ENCODE peak calls at places on chromosomes 4 and X, in four cellular contexts. B is nephron progenitor cell, H is fibroblast of pulmonary artery, P is fibroblast of the aortic adventitia. R is an unnamed sample.

GRCh38 chr4:891747-892146 is 40.4 kb downstream of the GAK start:
- DNase-seq in B (peak; percentile 32), H (peak; percentile 10), P (no peak), R (no peak)

GRCh38 chr4:159010563-159011260 is 92.2 kb upstream of the RAPGEF2 start:
- DNase-seq in P (peak; percentile 92), H (peak; percentile 87), B (no peak), R (no peak)

GRCh38 chr4:7390366-7390765 is 44.4 kb downstream of the PSAPL1 start:
- DNase-seq in B (no peak), P (no peak), H (no peak), R (no peak)

GRCh38 chrX:112961981-112962380 is 121.3 kb upstream of the AMOT start:
- DNase-seq in P (no peak), B (no peak), H (no peak), R (no peak)

GRCh38 chr4:187608001-187608421 is 387.6 kb upstream of the ZFP42 start:
- DNase-seq in H (peak; percentile 25), P (no peak), B (no peak), R (no peak)

GRCh38 chr4:95417531-95417930 is 131.2 kb downstream of the UNC5C start:
- DNase-seq in H (no peak), B (no peak), P (no peak), R (no peak)

GRCh38 chr4:149145803-149146202 is 669.8 kb downstream of the IQCM start:
- DNase-seq in B (no peak), H (no peak), P (no peak), R (no peak)

GRCh38 chr4:19399001-19399400 is 852.7 kb upstream of the SLIT2 start:
- DNase-seq in H (peak; percentile 22), B (no peak), P (peak; percentile 32), R (no peak)

GRCh38 chrX:108199691-108200090 is 108.1 kb downstream of the ATG4A start:
- DNase-seq in B (peak; percentile 52), P (peak; percentile 57), H (peak; percentile 59), R (peak; percentile 11)

GRCh38 chrX:102546818-102547493 is 30.4 kb upstream of the TMSB15A start:
- DNase-seq in H (no peak), B (no peak), P (no peak), R (no peak)

GRCh38 chrX:55710701-55711100 is 6.8 kb upstream of the RRAGB start:
- DNase-seq in H (peak; percentile 65), P (peak; percentile 67), B (no peak), R (no peak)

GRCh38 chr4:53365121-53365485 is 758 bp downstream of the SCFD2 start:
- DNase-seq in P (peak; percentile 23), H (peak; percentile 17), B (no peak), R (peak; percentile 24)

GRCh38 chr4:123248260-123248659 is 148.3 kb upstream of the SPRY1 start:
- DNase-seq in H (peak; percentile 56), P (peak; percentile 44), B (no peak), R (no peak)

GRCh38 chrX:53714580-53715335 is 28.2 kb upstream of the HUWE1 start:
- DNase-seq in H (peak; percentile 34), B (no peak), P (peak; percentile 54), R (peak; percentile 36)

DNA sequence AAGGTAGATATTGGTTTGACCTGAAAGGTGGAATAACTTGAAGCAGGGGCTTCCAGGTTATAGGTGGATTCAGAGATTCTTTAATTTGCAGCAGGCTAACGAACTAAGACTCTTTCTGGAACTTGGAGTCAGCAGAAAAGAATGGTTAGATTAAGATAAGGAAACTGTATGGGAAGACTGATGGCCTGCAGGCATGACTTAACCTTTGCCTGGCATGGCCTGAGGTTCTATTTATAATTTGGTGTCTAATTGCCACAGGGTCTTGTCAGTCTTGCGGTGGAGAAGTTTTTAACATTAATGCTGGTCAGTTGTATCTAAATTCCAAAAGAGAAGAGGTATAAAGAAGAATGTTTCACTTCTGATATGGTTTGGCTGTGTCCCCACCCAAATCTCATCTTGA is 110.3 kb upstream of the VCX3A start:
- DNase-seq in H (no peak), B (no peak), P (no peak), R (no peak)
- TF ChIP-seq CTCF in H (no peak), B (no peak), P (no peak), R (no peak)

GRCh38 chrX:65745992-65746391 is 78.5 kb downstream of the MSN start:
- DNase-seq in H (peak; percentile 19), B (no peak), P (peak; percentile 7), R (no peak)
- TF ChIP-seq CTCF in H (no peak), B (no peak), P (no peak), R (peak; percentile 16)

GRCh38 chr4:116705466-116705865 is 379.9 kb downstream of the TRAM1L1 start:
- DNase-seq in H (no peak), B (no peak), P (no peak), R (no peak)

DNA sequence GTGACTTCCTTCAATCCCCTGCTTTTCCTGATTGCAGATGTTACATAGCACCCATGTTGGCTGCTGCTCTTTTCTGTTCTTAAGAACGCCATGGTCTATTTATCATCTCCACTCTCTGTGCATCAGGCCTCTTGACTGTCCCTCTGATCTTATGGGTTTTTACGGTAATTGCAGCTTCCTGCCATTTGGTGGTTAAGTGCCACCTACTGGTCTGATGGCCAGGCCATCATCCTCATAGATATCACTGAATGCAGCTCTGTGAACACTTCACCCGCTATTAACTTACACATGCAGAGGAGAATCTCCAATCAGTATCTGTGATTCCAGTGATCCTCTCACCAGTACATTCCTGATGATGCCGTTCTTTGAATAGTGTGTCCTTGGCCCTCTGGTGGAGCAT is 382.4 kb downstream of the TRAM1L1 start:
- DNase-seq in H (no peak), P (no peak), B (no peak), R (no peak)
- TF ChIP-seq CTCF in H (no peak), P (no peak), B (no peak), R (no peak)

GRCh38 chrX:39653656-39654055 is 444.1 kb downstream of the BCOR start:
- DNase-seq in B (no peak), P (peak; percentile 15), H (no peak), R (no peak)

GRCh38 chrX:39654952-39655351 is 442.8 kb downstream of the BCOR start:
- DNase-seq in H (no peak), B (no peak), P (no peak), R (no peak)

GRCh38 chrX:39654183-39654925 is 443.4 kb downstream of the BCOR start:
- DNase-seq in H (no peak), P (no peak), B (no peak), R (no peak)

GRCh38 chrX:39650883-39651282 is 446.9 kb downstream of the BCOR start:
- DNase-seq in B (peak; percentile 55), H (no peak), P (no peak), R (no peak)

GRCh38 chrX:39652336-39652735 is 445.4 kb downstream of the BCOR start:
- DNase-seq in H (peak; percentile 38), B (no peak), P (peak; percentile 50), R (peak; percentile 24)
- TF ChIP-seq CTCF in H (peak; percentile 41), B (no peak), P (peak; percentile 41), R (peak; percentile 27)

GRCh38 chrX:46407753-46408130 is 137.5 kb downstream of the ZNF674 start:
- DNase-seq in B (no peak), H (peak; percentile 20), P (peak; percentile 21), R (no peak)
- TF ChIP-seq CTCF in B (no peak), H (no peak), P (no peak), R (no peak)

GRCh38 chr4:133096972-133097371 is 52.1 kb upstream of the PCDH10 start:
- DNase-seq in H (no peak), P (no peak), B (no peak), R (no peak)

GRCh38 chr4:133102612-133103409 is 46.3 kb upstream of the PCDH10 start:
- DNase-seq in H (peak; percentile 13), P (no peak), B (no peak), R (no peak)
- TF ChIP-seq CTCF in H (peak; percentile 42), P (no peak), B (no peak), R (no peak)

R was measured in GM10248.